ENCODE peak calls at places on chromosomes 16 and 17, in seven cellular contexts. One of them, this sample, is unnamed. For H3K9me3, the result is how much of the 10 kb centered on the place peaks cover.

GRCh38 chr16:22813223-22813945 is 578 bp upstream of the HS3ST2 start:
- DNase-seq in transverse colon: peak
- DNase-seq in A549: no peak
- DNase-seq in heart left ventricle: peak
- DNase-seq in ovary: peak
- DNase-seq in body of pancreas: peak
- DNase-seq in upper lobe of left lung: peak
- DNase-seq in this sample: no peak

GRCh38 chr16:3793161-3793576 is 75.8 kb upstream of the TRAP1 start:
- DNase-seq in transverse colon: no peak
- DNase-seq in A549: peak
- DNase-seq in heart left ventricle: no peak
- DNase-seq in ovary: peak
- DNase-seq in body of pancreas: no peak
- DNase-seq in upper lobe of left lung: no peak
- DNase-seq in this sample: peak

GRCh38 chr16:55248058-55248457 is 75.9 kb upstream of the IRX6 start:
- DNase-seq in transverse colon: no peak
- DNase-seq in A549: no peak
- DNase-seq in heart left ventricle: no peak
- DNase-seq in ovary: no peak
- DNase-seq in body of pancreas: no peak
- DNase-seq in upper lobe of left lung: no peak
- DNase-seq in this sample: no peak

GRCh38 chr16:89922477-89922883 is 662 bp upstream of the TUBB3 start:
- DNase-seq in transverse colon: peak
- DNase-seq in A549: peak
- DNase-seq in heart left ventricle: peak
- DNase-seq in ovary: peak
- DNase-seq in body of pancreas: peak
- DNase-seq in upper lobe of left lung: no peak
- DNase-seq in this sample: no peak

GRCh38 chr17:68576811-68577551 is 24.2 kb downstream of the FAM20A start:
- DNase-seq in transverse colon: no peak
- DNase-seq in A549: no peak
- DNase-seq in heart left ventricle: no peak
- DNase-seq in ovary: peak
- DNase-seq in body of pancreas: peak
- DNase-seq in upper lobe of left lung: no peak
- DNase-seq in this sample: no peak

GRCh38 chr16:27127293-27127692 is 60.6 kb downstream of the C16orf82 start:
- DNase-seq in transverse colon: no peak
- DNase-seq in A549: no peak
- DNase-seq in heart left ventricle: no peak
- DNase-seq in ovary: no peak
- DNase-seq in body of pancreas: no peak
- DNase-seq in upper lobe of left lung: no peak
- DNase-seq in this sample: no peak

GRCh38 chr17:36673637-36674277 is 72.4 kb downstream of the MRM1 start:
- DNase-seq in transverse colon: no peak
- DNase-seq in A549: no peak
- DNase-seq in heart left ventricle: no peak
- DNase-seq in ovary: no peak
- DNase-seq in body of pancreas: no peak
- DNase-seq in upper lobe of left lung: no peak
- DNase-seq in this sample: no peak

GRCh38 chr16:75486014-75486404 is 9.2 kb downstream of the CHST6 start:
- DNase-seq in transverse colon: peak
- DNase-seq in A549: no peak
- DNase-seq in heart left ventricle: no peak
- DNase-seq in ovary: no peak
- DNase-seq in body of pancreas: no peak
- DNase-seq in upper lobe of left lung: no peak
- DNase-seq in this sample: no peak

GRCh38 chr16:3249451-3249850 is 7.0 kb downstream of the MEFV start:
- DNase-seq in transverse colon: no peak
- DNase-seq in A549: no peak
- DNase-seq in heart left ventricle: no peak
- DNase-seq in ovary: no peak
- DNase-seq in body of pancreas: no peak
- DNase-seq in upper lobe of left lung: peak
- DNase-seq in this sample: no peak

GRCh38 chr16:70553645-70554044 is 30.0 kb downstream of the SF3B3 start:
- DNase-seq in transverse colon: no peak
- DNase-seq in A549: no peak
- DNase-seq in heart left ventricle: no peak
- DNase-seq in ovary: no peak
- DNase-seq in body of pancreas: no peak
- DNase-seq in upper lobe of left lung: no peak
- DNase-seq in this sample: no peak

GRCh38 chr16:87143661-87144121 is 173.5 kb downstream of the C16orf95 start:
- DNase-seq in transverse colon: no peak
- DNase-seq in A549: no peak
- DNase-seq in heart left ventricle: no peak
- DNase-seq in ovary: no peak
- DNase-seq in body of pancreas: no peak
- DNase-seq in upper lobe of left lung: peak
- DNase-seq in this sample: no peak

GRCh38 chr17:35890774-35891155 is 10.6 kb upstream of the CCL5 start:
- DNase-seq in transverse colon: peak
- DNase-seq in A549: no peak
- DNase-seq in heart left ventricle: no peak
- DNase-seq in ovary: no peak
- DNase-seq in body of pancreas: peak
- DNase-seq in upper lobe of left lung: no peak
- DNase-seq in this sample: no peak

GRCh38 chr17:32158870-32159585 is 16.7 kb downstream of the RHOT1 start:
- DNase-seq in transverse colon: no peak
- DNase-seq in A549: no peak
- DNase-seq in heart left ventricle: no peak
- DNase-seq in ovary: no peak
- DNase-seq in body of pancreas: no peak
- DNase-seq in upper lobe of left lung: peak
- DNase-seq in this sample: no peak

GRCh38 chr16:19771040-19771439 is 53.0 kb downstream of the IQCK start:
- DNase-seq in transverse colon: no peak
- DNase-seq in A549: no peak
- DNase-seq in heart left ventricle: no peak
- DNase-seq in ovary: no peak
- DNase-seq in body of pancreas: no peak
- DNase-seq in upper lobe of left lung: no peak
- DNase-seq in this sample: no peak

GRCh38 chr16:19005561-19006445 is 22.1 kb downstream of the TMC7 start:
- DNase-seq in transverse colon: peak
- DNase-seq in A549: peak
- DNase-seq in heart left ventricle: peak
- DNase-seq in ovary: no peak
- DNase-seq in body of pancreas: peak
- DNase-seq in upper lobe of left lung: no peak
- DNase-seq in this sample: peak

GRCh38 chr16:7013990-7014389 is 318.7 kb upstream of the RBFOX1 start:
- DNase-seq in transverse colon: no peak
- DNase-seq in A549: no peak
- DNase-seq in heart left ventricle: no peak
- DNase-seq in ovary: no peak
- DNase-seq in body of pancreas: no peak
- DNase-seq in upper lobe of left lung: no peak
- DNase-seq in this sample: no peak

GRCh38 chr17:74431568-74432483 is at the start of gene GPRC5C:
- DNase-seq in transverse colon: peak
- DNase-seq in A549: peak
- DNase-seq in heart left ventricle: peak
- DNase-seq in ovary: peak
- DNase-seq in body of pancreas: peak
- DNase-seq in upper lobe of left lung: peak
- DNase-seq in this sample: peak

DNA sequence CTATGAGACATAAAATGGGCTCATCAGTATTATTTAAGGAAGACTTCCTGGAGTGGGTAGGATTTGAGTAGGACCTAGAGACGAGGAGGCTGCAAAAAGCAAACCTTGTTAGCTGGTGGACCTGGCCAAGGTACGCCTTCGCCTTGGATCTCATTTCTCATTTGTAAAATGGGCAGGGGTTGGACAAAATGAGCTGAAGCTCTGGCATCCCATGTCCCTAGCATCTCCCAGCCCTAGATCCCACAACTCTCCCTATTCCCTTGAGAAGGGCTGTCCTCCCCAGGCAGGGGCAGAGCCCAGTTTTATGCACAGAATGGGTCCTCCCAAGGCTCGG is 306 bp upstream of the SPATA20 start:
- DNase-seq in transverse colon: no peak
- DNase-seq in A549: no peak
- DNase-seq in heart left ventricle: no peak
- DNase-seq in ovary: no peak
- DNase-seq in body of pancreas: no peak
- DNase-seq in upper lobe of left lung: no peak
- DNase-seq in this sample: no peak
- H3K9me3 ChIP-seq in transverse colon: under half
- H3K9me3 ChIP-seq in A549: under half
- H3K9me3 ChIP-seq in heart left ventricle: under half
- H3K9me3 ChIP-seq in ovary: under half
- H3K9me3 ChIP-seq in body of pancreas: under half
- H3K9me3 ChIP-seq in upper lobe of left lung: under half
- H3K9me3 ChIP-seq in this sample: under half

DNA sequence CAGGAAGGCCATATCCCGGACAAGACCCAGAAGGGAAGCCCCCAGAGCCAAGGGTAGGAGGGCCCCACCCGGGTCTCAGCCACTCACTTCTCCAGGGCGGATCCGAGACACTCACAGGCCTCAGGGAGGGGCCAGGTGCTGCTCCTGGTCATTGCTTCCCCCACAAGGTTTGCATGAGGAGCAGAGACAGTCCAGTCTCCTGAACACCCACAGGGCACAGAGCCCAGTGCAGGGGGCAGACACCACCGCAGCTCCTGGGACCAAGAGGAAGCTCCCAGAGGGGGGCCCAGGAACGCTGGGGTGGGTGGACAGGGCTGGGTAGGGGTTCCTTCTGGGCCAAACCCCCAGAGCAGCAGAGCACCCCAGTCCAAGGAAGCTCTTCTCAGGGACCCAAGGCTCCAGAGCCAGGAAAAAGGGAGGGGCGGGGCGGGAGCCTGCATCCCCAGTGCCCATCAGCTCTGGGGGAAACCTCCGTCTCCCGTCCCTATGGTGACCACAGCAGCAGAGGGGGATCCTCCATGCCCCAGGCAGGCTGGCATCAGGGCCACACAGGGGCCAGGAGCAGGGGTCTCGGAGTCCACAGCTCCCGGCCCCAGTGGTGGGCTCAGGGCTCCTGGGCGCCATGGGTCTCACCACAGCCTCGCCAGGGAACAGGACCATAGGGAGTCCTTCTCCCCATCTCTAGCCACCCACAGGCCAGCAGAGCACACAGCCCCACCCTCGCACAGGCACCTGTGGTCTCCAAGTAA is 816 bp upstream of the MRPL28 start:
- DNase-seq in transverse colon: peak
- DNase-seq in A549: no peak
- DNase-seq in heart left ventricle: peak
- DNase-seq in ovary: no peak
- DNase-seq in body of pancreas: no peak
- DNase-seq in upper lobe of left lung: peak
- DNase-seq in this sample: no peak
- H3K4me3 ChIP-seq in transverse colon: peak
- H3K4me3 ChIP-seq in A549: peak
- H3K4me3 ChIP-seq in heart left ventricle: peak
- H3K4me3 ChIP-seq in ovary: peak
- H3K4me3 ChIP-seq in body of pancreas: no peak
- H3K4me3 ChIP-seq in upper lobe of left lung: peak
- H3K4me3 ChIP-seq in this sample: peak

DNA sequence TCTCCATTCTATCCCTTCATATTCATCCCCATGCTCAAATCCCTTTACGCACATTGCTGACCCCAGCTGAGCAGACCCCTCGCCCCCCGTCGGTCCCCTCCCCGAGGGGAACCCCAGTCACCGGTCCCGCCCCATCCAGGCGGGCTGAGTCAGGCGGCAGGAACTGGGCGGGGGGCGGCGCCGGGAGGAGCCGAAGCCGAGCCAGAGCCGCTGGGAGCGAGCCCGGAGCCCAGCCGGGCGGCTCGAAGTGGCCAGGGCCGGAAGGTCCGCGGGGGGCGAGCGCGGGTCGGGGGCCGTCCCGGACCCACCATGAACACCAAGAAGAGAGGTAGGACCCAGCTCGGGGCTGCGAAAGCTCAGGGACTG is 8.6 kb downstream of the RIPOR1 start:
- DNase-seq in transverse colon: peak
- DNase-seq in A549: no peak
- DNase-seq in heart left ventricle: peak
- DNase-seq in ovary: peak
- DNase-seq in body of pancreas: peak
- DNase-seq in upper lobe of left lung: peak
- DNase-seq in this sample: no peak
- TF ChIP-seq POLR2A in transverse colon: peak
- TF ChIP-seq POLR2A in A549: no peak
- TF ChIP-seq POLR2A in heart left ventricle: peak
- TF ChIP-seq POLR2A in ovary: peak
- TF ChIP-seq POLR2A in body of pancreas: peak
- TF ChIP-seq POLR2A in upper lobe of left lung: peak
- TF ChIP-seq POLR2A in this sample: peak

GRCh38 chr17:21677126-21677910 is 15.0 kb upstream of the KCNJ18 start:
- DNase-seq in transverse colon: no peak
- DNase-seq in A549: no peak
- DNase-seq in heart left ventricle: no peak
- DNase-seq in ovary: no peak
- DNase-seq in body of pancreas: no peak
- DNase-seq in upper lobe of left lung: peak
- DNase-seq in this sample: no peak

GRCh38 chr17:21678451-21679081 is 13.8 kb upstream of the KCNJ18 start:
- DNase-seq in transverse colon: no peak
- DNase-seq in A549: no peak
- DNase-seq in heart left ventricle: peak
- DNase-seq in ovary: no peak
- DNase-seq in body of pancreas: peak
- DNase-seq in upper lobe of left lung: peak
- DNase-seq in this sample: no peak

GRCh38 chr17:21677911-21678310 is 14.4 kb upstream of the KCNJ18 start:
- DNase-seq in transverse colon: no peak
- DNase-seq in A549: no peak
- DNase-seq in heart left ventricle: no peak
- DNase-seq in ovary: no peak
- DNase-seq in body of pancreas: no peak
- DNase-seq in upper lobe of left lung: no peak
- DNase-seq in this sample: no peak

GRCh38 chr17:21676281-21677111 is 15.8 kb upstream of the KCNJ18 start:
- DNase-seq in transverse colon: no peak
- DNase-seq in A549: no peak
- DNase-seq in heart left ventricle: no peak
- DNase-seq in ovary: no peak
- DNase-seq in body of pancreas: no peak
- DNase-seq in upper lobe of left lung: peak
- DNase-seq in this sample: no peak

DNA sequence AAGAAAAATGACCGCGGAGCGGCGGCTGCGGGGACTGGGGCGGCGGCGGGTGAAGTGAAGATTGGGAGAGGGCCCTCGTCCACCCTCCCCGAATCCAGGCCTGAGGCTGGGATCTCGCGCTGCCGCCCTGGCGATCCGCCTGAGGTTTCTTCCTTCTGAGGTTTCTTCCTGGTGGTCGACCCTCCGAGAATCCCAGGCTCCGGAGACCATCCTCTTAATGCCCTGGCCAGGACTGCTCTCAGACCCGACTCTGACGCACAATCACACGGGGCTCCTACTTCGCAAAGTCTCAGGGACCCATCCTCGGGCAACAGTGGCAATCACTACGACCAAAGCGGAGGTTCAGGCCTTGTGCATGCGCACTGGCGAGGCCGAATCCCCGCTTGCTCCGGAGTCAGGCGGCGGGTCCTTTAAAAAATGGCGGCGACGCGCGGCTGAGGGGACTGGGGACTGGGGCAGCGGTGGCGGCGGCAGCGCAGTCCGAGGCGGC is 18.0 kb upstream of the KCNJ18 start:
- DNase-seq in transverse colon: no peak
- DNase-seq in A549: no peak
- DNase-seq in heart left ventricle: no peak
- DNase-seq in ovary: no peak
- DNase-seq in body of pancreas: no peak
- DNase-seq in upper lobe of left lung: peak
- DNase-seq in this sample: no peak
- H3K9me3 ChIP-seq in transverse colon: under half
- H3K9me3 ChIP-seq in A549: under half
- H3K9me3 ChIP-seq in heart left ventricle: under half
- H3K9me3 ChIP-seq in ovary: under half
- H3K9me3 ChIP-seq in body of pancreas: under half
- H3K9me3 ChIP-seq in upper lobe of left lung: under half
- H3K9me3 ChIP-seq in this sample: under half

This sample was measured in gastrocnemius medialis.